ENCODE peak calls at places on chromosomes 13 and 19, in nine cellular contexts. K is activated B cell treated with CpG ODN at 0.5 μM for 24 hours; V is globus pallidus; O is HS-27A; A is lung; H is mucosa of gallbladder; C is activated CD4-positive, alpha-beta T cell treated with anti-CD3 and anti-CD28 coated beads, Interleukin-2, amount 50 U/mL, for 1 hour; X is NCI-H1930; M is GDM1. R is an unnamed sample.

GRCh38 chr13:51697855-51698254 is 106.1 kb downstream of the DHRS12 start:
- DNase-seq in K (no peak), V (no peak), O (no peak), A (no peak), H (no peak), C (no peak), X (no peak), M (no peak), R (no peak)

GRCh38 chr13:72180253-72180952 is 313.4 kb upstream of the DACH1 start:
- DNase-seq in K (no peak), V (no peak), O (no peak), A (no peak), H (peak), C (no peak), X (no peak), M (no peak), R (no peak)

GRCh38 chr19:53365899-53366493 is 491 bp downstream of the ZNF525 start:
- DNase-seq in K (no peak), V (no peak), O (no peak), A (peak), H (no peak), C (peak), X (peak), M (no peak), R (no peak)

GRCh38 chr19:17136026-17136425 is 60.4 kb downstream of the MYO9B start:
- DNase-seq in K (no peak), V (no peak), O (no peak), A (no peak), H (no peak), C (no peak), X (no peak), M (no peak), R (no peak)

GRCh38 chr19:15721208-15721607 is 6.6 kb upstream of the OR10H2 start:
- DNase-seq in K (no peak), V (no peak), O (no peak), A (no peak), H (no peak), C (no peak), X (no peak), M (no peak), R (no peak)

GRCh38 chr13:96473463-96474157 is 383.7 kb downstream of the HS6ST3 start:
- DNase-seq in K (no peak), V (no peak), O (no peak), A (no peak), H (no peak), C (no peak), X (no peak), M (no peak), R (peak)

GRCh38 chr19:33260628-33261418 is 35.2 kb upstream of the SLC7A10 start:
- DNase-seq in K (no peak), V (peak), O (no peak), A (no peak), H (no peak), C (no peak), X (no peak), M (peak), R (no peak)

GRCh38 chr19:799076-799881 is 2.0 kb downstream of the PTBP1 start:
- DNase-seq in K (no peak), V (no peak), O (no peak), A (no peak), H (no peak), C (no peak), X (no peak), M (no peak), R (no peak)

GRCh38 chr13:81639984-81640582 is 1299.2 kb upstream of the SPRY2 start:
- DNase-seq in K (no peak), V (no peak), O (no peak), A (no peak), H (peak), C (no peak), X (no peak), M (no peak), R (no peak)

GRCh38 chr19:1081301-1082164 is 13.6 kb downstream of the POLR2E start:
- DNase-seq in K (no peak), V (no peak), O (no peak), A (no peak), H (no peak), C (no peak), X (no peak), M (no peak), R (peak)

GRCh38 chr19:11196406-11197287 is 698 bp downstream of the KANK2 start:
- DNase-seq in K (no peak), V (no peak), O (no peak), A (peak), H (no peak), C (no peak), X (no peak), M (no peak), R (no peak)

GRCh38 chr19:28424662-28425430 is 788.1 kb downstream of the UQCRFS1 start:
- DNase-seq in K (no peak), V (no peak), O (no peak), A (no peak), H (no peak), C (no peak), X (no peak), M (no peak), R (no peak)

GRCh38 chr19:35754365-35755139 is 2.3 kb downstream of the HSPB6 start:
- DNase-seq in K (no peak), V (no peak), O (no peak), A (no peak), H (no peak), C (no peak), X (no peak), M (no peak), R (no peak)

GRCh38 chr13:79593611-79594275 is 112.8 kb downstream of the NDFIP2 start:
- DNase-seq in K (no peak), V (no peak), O (peak), A (no peak), H (no peak), C (no peak), X (no peak), M (no peak), R (no peak)

GRCh38 chr13:105442941-105443340 is 1092.5 kb downstream of the EFNB2 start:
- DNase-seq in K (no peak), V (no peak), O (peak), A (no peak), H (peak), C (no peak), X (no peak), M (no peak), R (no peak)

GRCh38 chr13:51518847-51519246 is 65.4 kb upstream of the WDFY2 start:
- DNase-seq in K (no peak), V (no peak), O (no peak), A (no peak), H (no peak), C (no peak), X (no peak), M (no peak), R (no peak)

GRCh38 chr13:70108276-70108845 is at the start of gene KLHL1:
- DNase-seq in K (no peak), V (no peak), O (no peak), A (no peak), H (no peak), C (no peak), X (no peak), M (no peak), R (no peak)

GRCh38 chr19:3642987-3643386 is 16.4 kb upstream of the CACTIN start:
- DNase-seq in K (no peak), V (no peak), O (no peak), A (no peak), H (no peak), C (no peak), X (no peak), M (no peak), R (no peak)

GRCh38 chr19:56117376-56117884 is 3.7 kb downstream of the ZNF787 start:
- DNase-seq in K (no peak), V (no peak), O (no peak), A (no peak), H (no peak), C (no peak), X (no peak), M (no peak), R (no peak)

GRCh38 chr19:55913643-55914268 is 18.4 kb downstream of the NLRP13 start:
- DNase-seq in K (no peak), V (no peak), O (peak), A (no peak), H (no peak), C (no peak), X (no peak), M (no peak), R (no peak)

GRCh38 chr19:58562126-58563033 is 4.0 kb upstream of the UBE2M start:
- DNase-seq in K (peak), V (no peak), O (no peak), A (no peak), H (peak), C (no peak), X (no peak), M (no peak), R (no peak)

GRCh38 chr19:40603071-40603718 is 2.0 kb downstream of the LTBP4 start:
- DNase-seq in K (no peak), V (no peak), O (no peak), A (no peak), H (no peak), C (no peak), X (no peak), M (no peak), R (no peak)

GRCh38 chr13:89029062-89029461 is 1357.9 kb downstream of the SLITRK5 start:
- DNase-seq in K (no peak), V (no peak), O (no peak), A (no peak), H (no peak), C (no peak), X (no peak), M (no peak), R (no peak)

GRCh38 chr13:39612023-39612637 is 9.1 kb upstream of the LHFPL6 start:
- DNase-seq in K (no peak), V (peak), O (no peak), A (peak), H (peak), C (peak), X (peak), M (peak), R (peak)

R was measured in NCI-H187.